ENCODE peak calls at places on chromosomes 2 and 18, in ten cellular contexts. One of them, this sample, is unnamed.

GRCh38 chr2:50951416-50951815 is 80.5 kb downstream of the NRXN1 start:
- DNase-seq in astrocyte of the cerebellum: peak; percentile 15
- DNase-seq in CD8-positive, alpha-beta T cell: no peak
- DNase-seq in PC-3: peak; percentile 71
- DNase-seq in HCT116: no peak
- DNase-seq in lung: no peak
- DNase-seq in AG10803: no peak
- DNase-seq in heart left ventricle: no peak
- DNase-seq in endothelial cell of umbilical vein: no peak
- DNase-seq in AG04450: no peak
- DNase-seq in this sample: no peak

GRCh38 chr2:96511851-96512250 is 6.7 kb upstream of the NEURL3 start:
- DNase-seq in astrocyte of the cerebellum: no peak
- DNase-seq in PC-3: no peak
- DNase-seq in endothelial cell of umbilical vein: no peak
- DNase-seq in CD8-positive, alpha-beta T cell: no peak
- DNase-seq in HCT116: no peak
- DNase-seq in heart left ventricle: no peak
- DNase-seq in AG10803: no peak
- DNase-seq in lung: no peak
- DNase-seq in AG04450: no peak
- DNase-seq in this sample: no peak

GRCh38 chr2:171822520-171823297 is 71.3 kb downstream of the SLC25A12 start:
- DNase-seq in PC-3: no peak
- DNase-seq in endothelial cell of umbilical vein: no peak
- DNase-seq in heart left ventricle: no peak
- DNase-seq in lung: no peak
- DNase-seq in AG10803: peak; percentile 31
- DNase-seq in HCT116: no peak
- DNase-seq in astrocyte of the cerebellum: no peak
- DNase-seq in CD8-positive, alpha-beta T cell: no peak
- DNase-seq in AG04450: no peak
- DNase-seq in this sample: no peak

GRCh38 chr2:235945608-235946140 is 222.5 kb downstream of the GBX2 start:
- DNase-seq in lung: no peak
- DNase-seq in AG04450: no peak
- DNase-seq in AG10803: no peak
- DNase-seq in astrocyte of the cerebellum: no peak
- DNase-seq in endothelial cell of umbilical vein: no peak
- DNase-seq in PC-3: no peak
- DNase-seq in HCT116: no peak
- DNase-seq in heart left ventricle: no peak
- DNase-seq in CD8-positive, alpha-beta T cell: no peak
- DNase-seq in this sample: no peak

GRCh38 chr2:33134764-33135560 is 188.2 kb downstream of the LTBP1 start:
- DNase-seq in AG10803: peak; percentile 38
- DNase-seq in heart left ventricle: no peak
- DNase-seq in lung: no peak
- DNase-seq in endothelial cell of umbilical vein: peak; percentile 36
- DNase-seq in PC-3: peak; percentile 27
- DNase-seq in AG04450: no peak
- DNase-seq in astrocyte of the cerebellum: no peak
- DNase-seq in HCT116: no peak
- DNase-seq in CD8-positive, alpha-beta T cell: no peak
- DNase-seq in this sample: no peak

GRCh38 chr2:107529146-107529545 is 297.5 kb upstream of the RGPD4 start:
- DNase-seq in lung: no peak
- DNase-seq in PC-3: peak; percentile 6
- DNase-seq in CD8-positive, alpha-beta T cell: no peak
- DNase-seq in endothelial cell of umbilical vein: no peak
- DNase-seq in HCT116: no peak
- DNase-seq in astrocyte of the cerebellum: no peak
- DNase-seq in AG04450: no peak
- DNase-seq in AG10803: no peak
- DNase-seq in heart left ventricle: no peak
- DNase-seq in this sample: peak; percentile 29

GRCh38 chr2:112474844-112475486 is 7.0 kb upstream of the TTL start:
- DNase-seq in heart left ventricle: no peak
- DNase-seq in endothelial cell of umbilical vein: no peak
- DNase-seq in AG10803: peak; percentile 58
- DNase-seq in PC-3: no peak
- DNase-seq in CD8-positive, alpha-beta T cell: no peak
- DNase-seq in astrocyte of the cerebellum: no peak
- DNase-seq in lung: no peak
- DNase-seq in HCT116: no peak
- DNase-seq in AG04450: no peak
- DNase-seq in this sample: no peak

GRCh38 chr2:43745457-43745856 is 28.4 kb upstream of the DYNC2LI1 start:
- DNase-seq in lung: no peak
- DNase-seq in astrocyte of the cerebellum: peak; percentile 75
- DNase-seq in AG04450: peak; percentile 21
- DNase-seq in PC-3: no peak
- DNase-seq in HCT116: no peak
- DNase-seq in heart left ventricle: no peak
- DNase-seq in AG10803: peak; percentile 77
- DNase-seq in CD8-positive, alpha-beta T cell: no peak
- DNase-seq in endothelial cell of umbilical vein: peak; percentile 9
- DNase-seq in this sample: no peak

GRCh38 chr2:216057688-216058193 is 23.9 kb downstream of the PECR start:
- DNase-seq in CD8-positive, alpha-beta T cell: peak; percentile 43
- DNase-seq in endothelial cell of umbilical vein: no peak
- DNase-seq in lung: peak; percentile 63
- DNase-seq in heart left ventricle: no peak
- DNase-seq in astrocyte of the cerebellum: peak; percentile 93
- DNase-seq in AG04450: no peak
- DNase-seq in PC-3: no peak
- DNase-seq in AG10803: peak; percentile 86
- DNase-seq in HCT116: peak; percentile 13
- DNase-seq in this sample: no peak
- H3K4me3 ChIP-seq in CD8-positive, alpha-beta T cell: peak overlapping the region; percentile 46
- H3K4me3 ChIP-seq in endothelial cell of umbilical vein: no peak overlapping the region
- H3K4me3 ChIP-seq in lung: no peak overlapping the region
- H3K4me3 ChIP-seq in heart left ventricle: no peak overlapping the region
- H3K4me3 ChIP-seq in astrocyte of the cerebellum: peak overlapping the region; percentile 15
- H3K4me3 ChIP-seq in AG04450: no peak overlapping the region
- H3K4me3 ChIP-seq in PC-3: no peak overlapping the region
- H3K4me3 ChIP-seq in AG10803: no peak overlapping the region
- H3K4me3 ChIP-seq in HCT116: no peak overlapping the region
- H3K4me3 ChIP-seq in this sample: no peak overlapping the region

GRCh38 chr2:102030502-102030854 is 38.7 kb downstream of the IL1R2 start:
- DNase-seq in endothelial cell of umbilical vein: no peak
- DNase-seq in lung: no peak
- DNase-seq in AG04450: no peak
- DNase-seq in CD8-positive, alpha-beta T cell: no peak
- DNase-seq in astrocyte of the cerebellum: no peak
- DNase-seq in AG10803: no peak
- DNase-seq in PC-3: no peak
- DNase-seq in heart left ventricle: no peak
- DNase-seq in HCT116: no peak
- DNase-seq in this sample: no peak

GRCh38 chr2:102032368-102033027 is 40.7 kb downstream of the IL1R2 start:
- DNase-seq in CD8-positive, alpha-beta T cell: no peak
- DNase-seq in AG10803: no peak
- DNase-seq in astrocyte of the cerebellum: no peak
- DNase-seq in lung: no peak
- DNase-seq in endothelial cell of umbilical vein: no peak
- DNase-seq in HCT116: no peak
- DNase-seq in AG04450: no peak
- DNase-seq in PC-3: no peak
- DNase-seq in heart left ventricle: no peak
- DNase-seq in this sample: no peak

GRCh38 chr2:102029952-102030351 is 38.2 kb downstream of the IL1R2 start:
- DNase-seq in AG04450: no peak
- DNase-seq in AG10803: no peak
- DNase-seq in astrocyte of the cerebellum: no peak
- DNase-seq in HCT116: no peak
- DNase-seq in endothelial cell of umbilical vein: no peak
- DNase-seq in heart left ventricle: no peak
- DNase-seq in PC-3: no peak
- DNase-seq in lung: no peak
- DNase-seq in CD8-positive, alpha-beta T cell: no peak
- DNase-seq in this sample: no peak

GRCh38 chr2:102029405-102029804 is 37.6 kb downstream of the IL1R2 start:
- DNase-seq in PC-3: no peak
- DNase-seq in heart left ventricle: no peak
- DNase-seq in HCT116: no peak
- DNase-seq in CD8-positive, alpha-beta T cell: no peak
- DNase-seq in AG10803: no peak
- DNase-seq in astrocyte of the cerebellum: no peak
- DNase-seq in lung: no peak
- DNase-seq in AG04450: no peak
- DNase-seq in endothelial cell of umbilical vein: no peak
- DNase-seq in this sample: no peak

DNA sequence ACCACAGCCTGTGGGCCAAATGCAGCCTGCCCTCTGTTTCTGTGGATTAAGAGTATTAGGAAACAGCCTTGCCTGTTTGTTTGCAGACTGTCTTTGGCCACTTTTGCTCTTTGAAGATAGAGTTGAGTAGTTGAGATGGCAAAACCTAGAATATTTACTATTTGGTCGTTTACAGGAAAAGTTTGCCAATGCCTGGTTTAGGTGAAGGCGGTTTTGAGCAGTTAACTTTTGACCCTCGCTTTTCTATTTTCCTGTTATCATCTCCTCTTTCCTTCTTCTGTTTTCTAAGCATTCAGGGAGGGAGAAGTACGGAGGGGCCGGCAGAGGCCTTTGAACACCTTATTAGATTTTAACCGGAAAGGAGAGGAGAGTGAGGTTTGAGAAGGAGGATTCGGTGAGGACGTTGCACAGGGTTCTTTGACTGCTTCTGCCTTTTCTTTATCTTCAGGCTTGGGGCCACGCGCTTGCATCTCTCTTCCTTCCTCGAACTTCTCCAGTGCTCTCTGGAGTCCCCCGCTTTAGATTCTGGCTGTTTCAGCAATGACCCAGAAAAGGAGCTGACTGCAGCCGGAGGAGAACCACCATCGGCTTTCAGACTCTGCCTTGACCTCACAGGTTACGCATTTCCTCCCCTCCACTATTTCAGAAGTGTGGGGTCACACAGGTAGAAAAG is 39.2 kb downstream of the IL1R2 start:
- DNase-seq in lung: no peak
- DNase-seq in CD8-positive, alpha-beta T cell: no peak
- DNase-seq in heart left ventricle: no peak
- DNase-seq in astrocyte of the cerebellum: no peak
- DNase-seq in endothelial cell of umbilical vein: no peak
- DNase-seq in PC-3: no peak
- DNase-seq in AG10803: no peak
- DNase-seq in AG04450: no peak
- DNase-seq in HCT116: no peak
- DNase-seq in this sample: no peak
- H3K4me3 ChIP-seq in lung: no peak overlapping the region
- H3K4me3 ChIP-seq in CD8-positive, alpha-beta T cell: no peak overlapping the region
- H3K4me3 ChIP-seq in heart left ventricle: no peak overlapping the region
- H3K4me3 ChIP-seq in astrocyte of the cerebellum: no peak overlapping the region
- H3K4me3 ChIP-seq in endothelial cell of umbilical vein: no peak overlapping the region
- H3K4me3 ChIP-seq in PC-3: no peak overlapping the region
- H3K4me3 ChIP-seq in AG10803: no peak overlapping the region
- H3K4me3 ChIP-seq in AG04450: no peak overlapping the region
- H3K4me3 ChIP-seq in HCT116: no peak overlapping the region
- H3K4me3 ChIP-seq in this sample: no peak overlapping the region

DNA sequence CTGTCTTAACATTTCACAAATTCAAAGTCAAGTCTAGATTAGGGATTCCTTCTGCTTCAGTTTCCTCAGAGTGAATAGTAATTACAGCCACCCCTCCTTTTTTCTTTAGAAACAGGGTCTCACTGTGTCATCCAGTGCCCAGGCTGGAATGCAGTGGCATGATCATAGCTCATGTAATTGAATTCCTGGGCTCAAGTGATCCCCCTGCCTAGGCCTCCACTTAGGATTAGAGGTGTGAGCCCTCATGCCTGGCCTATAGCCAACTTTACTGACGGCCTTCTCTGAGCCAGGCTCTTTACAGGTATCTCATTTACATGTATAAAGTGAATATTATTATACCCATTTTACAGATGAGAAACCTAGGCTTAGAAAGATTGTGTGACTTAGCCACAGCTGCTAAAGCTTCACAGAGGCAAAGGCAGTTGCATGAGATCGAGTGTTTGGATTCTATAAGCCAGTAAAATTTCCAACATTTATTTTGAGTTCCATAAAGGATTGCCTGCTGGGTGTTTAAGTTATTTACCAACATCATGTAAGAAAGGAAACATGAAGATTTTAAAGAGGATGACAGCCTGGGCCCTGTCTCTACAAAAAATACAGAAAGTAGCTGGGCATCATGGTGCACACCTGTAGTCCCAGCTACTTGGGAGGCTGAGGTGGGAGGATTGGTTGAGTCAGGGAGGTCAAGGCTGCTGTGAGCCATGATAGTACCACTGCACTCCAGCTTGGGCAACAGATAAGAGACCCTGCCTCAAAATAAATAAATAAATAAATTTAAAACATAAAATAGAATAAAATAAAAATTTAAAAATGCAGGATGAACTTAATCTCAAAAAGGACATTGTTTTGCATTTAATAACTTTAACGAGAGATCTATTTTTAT is 1.8 kb downstream of the ENOSF1 start:
- DNase-seq in endothelial cell of umbilical vein: no peak
- DNase-seq in CD8-positive, alpha-beta T cell: no peak
- DNase-seq in lung: no peak
- DNase-seq in AG04450: no peak
- DNase-seq in HCT116: no peak
- DNase-seq in AG10803: no peak
- DNase-seq in heart left ventricle: no peak
- DNase-seq in astrocyte of the cerebellum: no peak
- DNase-seq in PC-3: no peak
- DNase-seq in this sample: no peak
- H3K4me3 ChIP-seq in endothelial cell of umbilical vein: no peak overlapping the region
- H3K4me3 ChIP-seq in CD8-positive, alpha-beta T cell: peak overlapping the region; percentile 92
- H3K4me3 ChIP-seq in lung: no peak overlapping the region
- H3K4me3 ChIP-seq in AG04450: peak overlapping the region; percentile 74
- H3K4me3 ChIP-seq in HCT116: peak overlapping the region; percentile 65
- H3K4me3 ChIP-seq in AG10803: peak overlapping the region; percentile 78
- H3K4me3 ChIP-seq in heart left ventricle: peak overlapping the region; percentile 71
- H3K4me3 ChIP-seq in astrocyte of the cerebellum: peak overlapping the region; percentile 68
- H3K4me3 ChIP-seq in PC-3: peak overlapping the region; percentile 80
- H3K4me3 ChIP-seq in this sample: peak overlapping the region; percentile 71

GRCh38 chr2:66322481-66322880 is 112.4 kb upstream of the MEIS1 start:
- DNase-seq in lung: no peak
- DNase-seq in AG10803: no peak
- DNase-seq in AG04450: no peak
- DNase-seq in heart left ventricle: no peak
- DNase-seq in PC-3: no peak
- DNase-seq in astrocyte of the cerebellum: no peak
- DNase-seq in HCT116: no peak
- DNase-seq in endothelial cell of umbilical vein: no peak
- DNase-seq in CD8-positive, alpha-beta T cell: no peak
- DNase-seq in this sample: no peak

GRCh38 chr2:66323496-66323895 is 111.4 kb upstream of the MEIS1 start:
- DNase-seq in endothelial cell of umbilical vein: no peak
- DNase-seq in AG10803: no peak
- DNase-seq in AG04450: no peak
- DNase-seq in astrocyte of the cerebellum: no peak
- DNase-seq in HCT116: no peak
- DNase-seq in heart left ventricle: no peak
- DNase-seq in CD8-positive, alpha-beta T cell: no peak
- DNase-seq in lung: no peak
- DNase-seq in PC-3: no peak
- DNase-seq in this sample: no peak

GRCh38 chr2:66329081-66329605 is 105.8 kb upstream of the MEIS1 start:
- DNase-seq in CD8-positive, alpha-beta T cell: no peak
- DNase-seq in astrocyte of the cerebellum: no peak
- DNase-seq in endothelial cell of umbilical vein: no peak
- DNase-seq in lung: no peak
- DNase-seq in AG04450: no peak
- DNase-seq in AG10803: no peak
- DNase-seq in PC-3: no peak
- DNase-seq in heart left ventricle: no peak
- DNase-seq in HCT116: no peak
- DNase-seq in this sample: no peak

DNA sequence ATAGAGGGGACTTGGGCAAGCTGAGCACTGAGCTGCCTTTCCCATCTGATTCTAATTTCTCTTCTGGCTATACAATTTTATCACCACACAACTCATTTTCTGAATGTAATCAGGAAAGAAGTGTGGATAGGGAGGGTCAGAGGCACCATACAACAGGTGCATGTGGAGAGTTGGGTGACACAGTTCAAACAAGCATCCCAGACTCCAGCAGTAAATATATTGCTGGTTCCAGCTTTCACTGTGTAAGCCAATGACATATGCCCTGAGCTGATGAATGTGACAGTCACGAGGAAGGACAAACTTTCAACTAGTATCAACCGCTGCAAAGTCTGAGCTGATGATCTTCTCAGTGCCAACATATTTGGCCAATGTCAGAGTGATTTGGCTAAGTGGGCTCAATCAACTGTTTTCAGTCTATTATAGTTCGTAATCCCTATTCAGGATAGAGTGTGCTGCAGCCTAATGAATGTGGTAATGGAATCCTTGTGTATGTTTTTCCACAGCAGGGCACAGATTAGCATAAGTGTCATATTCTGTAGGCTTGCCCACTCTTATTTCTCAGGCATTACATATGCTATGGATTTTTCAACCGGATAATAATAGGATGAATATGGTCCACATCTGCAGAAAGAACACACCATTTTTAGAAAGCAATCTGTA is 109.9 kb upstream of the MEIS1 start:
- DNase-seq in HCT116: no peak
- DNase-seq in endothelial cell of umbilical vein: no peak
- DNase-seq in heart left ventricle: no peak
- DNase-seq in PC-3: no peak
- DNase-seq in astrocyte of the cerebellum: no peak
- DNase-seq in CD8-positive, alpha-beta T cell: no peak
- DNase-seq in lung: no peak
- DNase-seq in AG04450: no peak
- DNase-seq in AG10803: no peak
- DNase-seq in this sample: no peak
- H3K4me3 ChIP-seq in HCT116: no peak overlapping the region
- H3K4me3 ChIP-seq in endothelial cell of umbilical vein: no peak overlapping the region
- H3K4me3 ChIP-seq in heart left ventricle: no peak overlapping the region
- H3K4me3 ChIP-seq in PC-3: no peak overlapping the region
- H3K4me3 ChIP-seq in astrocyte of the cerebellum: no peak overlapping the region
- H3K4me3 ChIP-seq in CD8-positive, alpha-beta T cell: no peak overlapping the region
- H3K4me3 ChIP-seq in lung: no peak overlapping the region
- H3K4me3 ChIP-seq in AG04450: no peak overlapping the region
- H3K4me3 ChIP-seq in AG10803: no peak overlapping the region
- H3K4me3 ChIP-seq in this sample: no peak overlapping the region